ENCODE peak calls at places on chromosomes 6 and 20, in ten cellular contexts. L is effector CD4-positive, alpha-beta T cell; P is NCI-H1092; K is mesenchymal stem cell; T is naive B cell; X is CD8-positive, alpha-beta memory T cell; Y is lower lobe of right lung; M is RPMI8226; J is hepatic stellate cell; B is spleen. Z is an unnamed sample.

GRCh38 chr6:52976149-52976548 is 18.9 kb downstream of the GSTA4 start:
- DNase-seq in X (no peak), K (no peak), P (no peak), M (no peak), B (no peak), Y (no peak), J (no peak), L (no peak), T (no peak), Z (no peak)

GRCh38 chr6:166955121-166955864 is 1.1 kb downstream of the RNASET2 start:
- DNase-seq in T (peak), L (no peak), K (peak), M (peak), B (peak), Y (peak), X (no peak), P (no peak), J (peak), Z (no peak)

GRCh38 chr20:57941572-57942381 is 232.0 kb upstream of the PMEPA1 start:
- DNase-seq in T (no peak), B (no peak), J (no peak), K (no peak), L (no peak), X (no peak), M (no peak), Y (no peak), P (no peak), Z (no peak)

GRCh38 chr6:149125309-149125708 is 192.2 kb upstream of the TAB2 start:
- DNase-seq in Y (no peak), K (no peak), X (no peak), J (no peak), L (no peak), P (no peak), T (no peak), B (no peak), M (no peak), Z (no peak)

GRCh38 chr6:138844203-138844602 is 48.3 kb downstream of the ECT2L start:
- DNase-seq in K (no peak), M (no peak), L (no peak), T (no peak), B (no peak), P (peak), X (no peak), Y (no peak), J (no peak), Z (no peak)

GRCh38 chr6:165834613-165835259 is 171.7 kb upstream of the PDE10A start:
- DNase-seq in B (no peak), L (no peak), T (no peak), Y (peak), J (no peak), K (no peak), M (peak), P (peak), X (no peak), Z (no peak)

GRCh38 chr20:62227977-62228958 is 8.2 kb upstream of the HRH3 start:
- DNase-seq in X (no peak), T (no peak), K (no peak), L (no peak), M (no peak), J (no peak), Y (no peak), P (no peak), B (no peak), Z (no peak)

GRCh38 chr6:18161437-18161836 is 6.2 kb downstream of the KDM1B start:
- DNase-seq in T (no peak), L (no peak), X (no peak), Y (no peak), K (no peak), B (no peak), J (peak), M (no peak), P (no peak), Z (no peak)

GRCh38 chr6:11889574-11889973 is 111.0 kb upstream of the ADTRP start:
- DNase-seq in T (no peak), K (no peak), P (no peak), X (no peak), Y (no peak), M (no peak), B (no peak), L (no peak), J (no peak), Z (no peak)

GRCh38 chr6:137661601-137662000 is 167.4 kb upstream of the OLIG3 start:
- DNase-seq in T (no peak), M (no peak), L (peak), B (no peak), K (no peak), J (peak), P (no peak), X (peak), Y (no peak), Z (peak)

Z was measured in effector memory CD4-positive, alpha-beta T cell.